ENCODE peak calls at places on chromosomes 3 and 15, in ten cellular contexts. One of them, this sample, is unnamed.

GRCh38 chr3:90010341-90010740 is 902.9 kb downstream of the EPHA3 start:
- DNase-seq in head of caudate nucleus: no peak
- DNase-seq in heart left ventricle: no peak
- DNase-seq in transverse colon: no peak
- DNase-seq in NCI-H1417: no peak
- DNase-seq in GDM1: no peak
- DNase-seq in cardiac muscle cell: peak
- DNase-seq in SHP77 treated with DMSO at 0.1 percent for 48 hours: no peak
- DNase-seq in activated T-helper 1 cell treated with Interleukin-2 at 50 U/mL for 16 hours: no peak
- DNase-seq in stimulated activated CD4-positive, alpha-beta T cell treated with anti-CD3 and anti-CD28 coated beads, Interleukin-4, amount 100 ng/mL, for 48 hours: no peak
- DNase-seq in this sample: no peak

GRCh38 chr3:181687190-181687589 is 24.5 kb upstream of the SOX2 start:
- DNase-seq in head of caudate nucleus: no peak
- DNase-seq in heart left ventricle: no peak
- DNase-seq in transverse colon: no peak
- DNase-seq in NCI-H1417: peak
- DNase-seq in GDM1: no peak
- DNase-seq in cardiac muscle cell: no peak
- DNase-seq in SHP77 treated with DMSO at 0.1 percent for 48 hours: no peak
- DNase-seq in activated T-helper 1 cell treated with Interleukin-2 at 50 U/mL for 16 hours: no peak
- DNase-seq in stimulated activated CD4-positive, alpha-beta T cell treated with anti-CD3 and anti-CD28 coated beads, Interleukin-4, amount 100 ng/mL, for 48 hours: no peak
- DNase-seq in this sample: no peak

GRCh38 chr15:67820992-67821783 is 4.1 kb upstream of the SKOR1 start:
- DNase-seq in head of caudate nucleus: peak
- DNase-seq in heart left ventricle: peak
- DNase-seq in transverse colon: peak
- DNase-seq in NCI-H1417: peak
- DNase-seq in GDM1: no peak
- DNase-seq in cardiac muscle cell: peak
- DNase-seq in SHP77 treated with DMSO at 0.1 percent for 48 hours: no peak
- DNase-seq in activated T-helper 1 cell treated with Interleukin-2 at 50 U/mL for 16 hours: no peak
- DNase-seq in stimulated activated CD4-positive, alpha-beta T cell treated with anti-CD3 and anti-CD28 coated beads, Interleukin-4, amount 100 ng/mL, for 48 hours: no peak
- DNase-seq in this sample: no peak

GRCh38 chr3:49802719-49803463 is at the start of gene INKA1:
- DNase-seq in head of caudate nucleus: peak
- DNase-seq in heart left ventricle: peak
- DNase-seq in transverse colon: peak
- DNase-seq in NCI-H1417: peak
- DNase-seq in GDM1: peak
- DNase-seq in cardiac muscle cell: peak
- DNase-seq in SHP77 treated with DMSO at 0.1 percent for 48 hours: peak
- DNase-seq in activated T-helper 1 cell treated with Interleukin-2 at 50 U/mL for 16 hours: peak
- DNase-seq in stimulated activated CD4-positive, alpha-beta T cell treated with anti-CD3 and anti-CD28 coated beads, Interleukin-4, amount 100 ng/mL, for 48 hours: peak
- DNase-seq in this sample: peak

GRCh38 chr3:15681668-15682067 is 80.1 kb downstream of the BTD start:
- DNase-seq in head of caudate nucleus: no peak
- DNase-seq in heart left ventricle: no peak
- DNase-seq in transverse colon: no peak
- DNase-seq in NCI-H1417: no peak
- DNase-seq in GDM1: no peak
- DNase-seq in cardiac muscle cell: no peak
- DNase-seq in SHP77 treated with DMSO at 0.1 percent for 48 hours: no peak
- DNase-seq in activated T-helper 1 cell treated with Interleukin-2 at 50 U/mL for 16 hours: no peak
- DNase-seq in stimulated activated CD4-positive, alpha-beta T cell treated with anti-CD3 and anti-CD28 coated beads, Interleukin-4, amount 100 ng/mL, for 48 hours: no peak
- DNase-seq in this sample: no peak

GRCh38 chr3:30187366-30187765 is 419.0 kb upstream of the TGFBR2 start:
- DNase-seq in head of caudate nucleus: no peak
- DNase-seq in heart left ventricle: no peak
- DNase-seq in transverse colon: no peak
- DNase-seq in NCI-H1417: no peak
- DNase-seq in GDM1: no peak
- DNase-seq in cardiac muscle cell: no peak
- DNase-seq in SHP77 treated with DMSO at 0.1 percent for 48 hours: no peak
- DNase-seq in activated T-helper 1 cell treated with Interleukin-2 at 50 U/mL for 16 hours: no peak
- DNase-seq in stimulated activated CD4-positive, alpha-beta T cell treated with anti-CD3 and anti-CD28 coated beads, Interleukin-4, amount 100 ng/mL, for 48 hours: no peak
- DNase-seq in this sample: no peak

GRCh38 chr3:16303037-16303436 is 38.0 kb downstream of the OXNAD1 start:
- DNase-seq in head of caudate nucleus: no peak
- DNase-seq in heart left ventricle: no peak
- DNase-seq in transverse colon: no peak
- DNase-seq in NCI-H1417: no peak
- DNase-seq in GDM1: no peak
- DNase-seq in cardiac muscle cell: no peak
- DNase-seq in SHP77 treated with DMSO at 0.1 percent for 48 hours: no peak
- DNase-seq in activated T-helper 1 cell treated with Interleukin-2 at 50 U/mL for 16 hours: no peak
- DNase-seq in stimulated activated CD4-positive, alpha-beta T cell treated with anti-CD3 and anti-CD28 coated beads, Interleukin-4, amount 100 ng/mL, for 48 hours: no peak
- DNase-seq in this sample: no peak

GRCh38 chr3:8775602-8776001 is 6.2 kb upstream of the OXTR start:
- DNase-seq in head of caudate nucleus: no peak
- DNase-seq in heart left ventricle: no peak
- DNase-seq in transverse colon: no peak
- DNase-seq in NCI-H1417: no peak
- DNase-seq in GDM1: no peak
- DNase-seq in cardiac muscle cell: no peak
- DNase-seq in SHP77 treated with DMSO at 0.1 percent for 48 hours: no peak
- DNase-seq in activated T-helper 1 cell treated with Interleukin-2 at 50 U/mL for 16 hours: no peak
- DNase-seq in stimulated activated CD4-positive, alpha-beta T cell treated with anti-CD3 and anti-CD28 coated beads, Interleukin-4, amount 100 ng/mL, for 48 hours: no peak
- DNase-seq in this sample: no peak

GRCh38 chr3:126448141-126448892 is 27.4 kb downstream of the ZXDC start:
- DNase-seq in head of caudate nucleus: no peak
- DNase-seq in heart left ventricle: no peak
- DNase-seq in transverse colon: no peak
- DNase-seq in NCI-H1417: no peak
- DNase-seq in GDM1: no peak
- DNase-seq in cardiac muscle cell: no peak
- DNase-seq in SHP77 treated with DMSO at 0.1 percent for 48 hours: no peak
- DNase-seq in activated T-helper 1 cell treated with Interleukin-2 at 50 U/mL for 16 hours: no peak
- DNase-seq in stimulated activated CD4-positive, alpha-beta T cell treated with anti-CD3 and anti-CD28 coated beads, Interleukin-4, amount 100 ng/mL, for 48 hours: no peak
- DNase-seq in this sample: no peak

GRCh38 chr3:127473244-127474024 is 117.1 kb downstream of the TPRA1 start:
- DNase-seq in head of caudate nucleus: no peak
- DNase-seq in heart left ventricle: no peak
- DNase-seq in transverse colon: no peak
- DNase-seq in NCI-H1417: peak
- DNase-seq in GDM1: no peak
- DNase-seq in cardiac muscle cell: no peak
- DNase-seq in SHP77 treated with DMSO at 0.1 percent for 48 hours: no peak
- DNase-seq in activated T-helper 1 cell treated with Interleukin-2 at 50 U/mL for 16 hours: no peak
- DNase-seq in stimulated activated CD4-positive, alpha-beta T cell treated with anti-CD3 and anti-CD28 coated beads, Interleukin-4, amount 100 ng/mL, for 48 hours: no peak
- DNase-seq in this sample: peak

GRCh38 chr3:141796436-141797166 is 33.4 kb downstream of the GRK7 start:
- DNase-seq in head of caudate nucleus: no peak
- DNase-seq in heart left ventricle: no peak
- DNase-seq in transverse colon: peak
- DNase-seq in NCI-H1417: no peak
- DNase-seq in GDM1: peak
- DNase-seq in cardiac muscle cell: peak
- DNase-seq in SHP77 treated with DMSO at 0.1 percent for 48 hours: no peak
- DNase-seq in activated T-helper 1 cell treated with Interleukin-2 at 50 U/mL for 16 hours: peak
- DNase-seq in stimulated activated CD4-positive, alpha-beta T cell treated with anti-CD3 and anti-CD28 coated beads, Interleukin-4, amount 100 ng/mL, for 48 hours: peak
- DNase-seq in this sample: peak